ENCODE peak calls at places on chromosomes 3 and 15, in nine cellular contexts. S is right cardiac atrium; P is stimulated activated CD4-positive, alpha-beta T cell treated with anti-CD3 and anti-CD28 coated beads, TNF-alpha, amount 100 ng/mL, for 24 hours; L is activated T-cell treated with anti-CD3 and anti-CD28 coated beads, Interleukin-2, amount 50 U/mL, for 72 hours; U is CD4-positive, alpha-beta T cell; G is endothelial cell; Z is NCI-H524 treated with DMSO at 0.1 percent for 48 hours; F is caudate nucleus; J is hippocampal formation. A is an unnamed sample.

GRCh38 chr15:88716543-88717341 is 77.9 kb downstream of the ISG20 start:
- DNase-seq in S (no peak), P (no peak), L (no peak), U (no peak), G (no peak), Z (no peak), F (no peak), J (no peak), A (no peak)

GRCh38 chr3:16480861-16481569 is 32.5 kb downstream of the RFTN1 start:
- DNase-seq in S (no peak), P (no peak), L (no peak), U (no peak), G (no peak), Z (no peak), F (no peak), J (no peak), A (no peak)

GRCh38 chr3:67000006-67000405 is 1.9 kb downstream of the KBTBD8 start:
- DNase-seq in S (no peak), P (no peak), L (no peak), U (no peak), G (no peak), Z (no peak), F (no peak), J (no peak), A (no peak)

GRCh38 chr3:11759996-11760395 is 86.7 kb downstream of the TAMM41 start:
- DNase-seq in S (no peak), P (no peak), L (no peak), U (no peak), G (no peak), Z (no peak), F (no peak), J (no peak), A (no peak)

GRCh38 chr15:48866141-48866563 is 11.8 kb upstream of the EID1 start:
- DNase-seq in S (no peak), P (no peak), L (no peak), U (no peak), G (no peak), Z (no peak), F (no peak), J (no peak), A (no peak)

GRCh38 chr15:39625451-39625850 is 44.6 kb downstream of the THBS1 start:
- DNase-seq in S (no peak), P (no peak), L (no peak), U (no peak), G (no peak), Z (no peak), F (no peak), J (no peak), A (no peak)

GRCh38 chr15:51649659-51650521 is 27.3 kb upstream of the DMXL2 start:
- DNase-seq in S (no peak), P (peak), L (peak), U (peak), G (peak), Z (peak), F (no peak), J (peak), A (peak)

GRCh38 chr3:121834079-121834730 is 655 bp downstream of the IQCB1 start:
- DNase-seq in S (peak), P (no peak), L (peak), U (no peak), G (no peak), Z (no peak), F (no peak), J (no peak), A (no peak)

GRCh38 chr3:72274511-72275295 is 489.8 kb upstream of the PROK2 start:
- DNase-seq in S (peak), P (no peak), L (no peak), U (peak), G (no peak), Z (peak), F (no peak), J (peak), A (no peak)

GRCh38 chr3:123406598-123406997 is 42.3 kb downstream of the ADCY5 start:
- DNase-seq in S (peak), P (no peak), L (no peak), U (no peak), G (no peak), Z (no peak), F (no peak), J (peak), A (no peak)

GRCh38 chr15:70475921-70476320 is 287.4 kb downstream of the UACA start:
- DNase-seq in S (no peak), P (no peak), L (no peak), U (no peak), G (no peak), Z (no peak), F (no peak), J (no peak), A (no peak)

GRCh38 chr3:170745211-170745718 is 124.7 kb downstream of the RPL22L1 start:
- DNase-seq in S (no peak), P (no peak), L (no peak), U (no peak), G (no peak), Z (no peak), F (no peak), J (no peak), A (no peak)

GRCh38 chr15:35496585-35496984 is 49.4 kb downstream of the DPH6 start:
- DNase-seq in S (no peak), P (no peak), L (no peak), U (no peak), G (no peak), Z (no peak), F (no peak), J (no peak), A (no peak)

GRCh38 chr3:186459108-186459467 is 85.1 kb downstream of the CRYGS start:
- DNase-seq in S (no peak), P (no peak), L (no peak), U (no peak), G (no peak), Z (no peak), F (no peak), J (no peak), A (no peak)

GRCh38 chr3:156477306-156477705 is 77.6 kb downstream of the SSR3 start:
- DNase-seq in S (no peak), P (no peak), L (no peak), U (no peak), G (no peak), Z (no peak), F (no peak), J (no peak), A (no peak)

GRCh38 chr3:119205209-119205608 is 31.8 kb downstream of the UPK1B start:
- DNase-seq in S (no peak), P (no peak), L (no peak), U (no peak), G (no peak), Z (no peak), F (peak), J (no peak), A (no peak)

GRCh38 chr3:79846148-79846933 is 78.5 kb upstream of the ROBO1 start:
- DNase-seq in S (no peak), P (no peak), L (no peak), U (no peak), G (peak), Z (no peak), F (no peak), J (no peak), A (no peak)

GRCh38 chr3:127608362-127608718 is 10.1 kb downstream of the MCM2 start:
- DNase-seq in S (peak), P (no peak), L (no peak), U (no peak), G (no peak), Z (no peak), F (no peak), J (no peak), A (no peak)

A was measured in activated naive CD8-positive, alpha-beta T cell treated with anti-CD3 and anti-CD28 coated beads, Interleukin-2, amount 50 U/mL, for 24 hours.